ENCODE peak calls at places on chromosomes 2 and 18, in five cellular contexts. O is left lobe of liver, S is cardiac muscle cell, H is T-helper 9 cell, M is NCI-H1436. I is an unnamed sample.
A peak's percentile ranks its signal among the peaks of the same experiment; 100 is the strongest.

GRCh38 chr18:27363918-27364317 is 178.8 kb upstream of the CHST9 start:
- DNase-seq in H (no peak), M (no peak), S (peak; percentile 30), O (no peak), I (no peak)

GRCh38 chr18:78934003-78934402 is 45.6 kb upstream of the SALL3 start:
- DNase-seq in H (no peak), S (no peak), O (peak; percentile 34), M (no peak), I (no peak)

GRCh38 chr18:75065251-75066000 is 143.5 kb downstream of the PTGR3 start:
- DNase-seq in H (no peak), S (no peak), M (no peak), O (no peak), I (no peak)

GRCh38 chr2:41926614-41927580 is 120.9 kb upstream of the PKDCC start:
- DNase-seq in S (no peak), H (no peak), O (no peak), M (no peak), I (no peak)

GRCh38 chr18:79496978-79497637 is 101.4 kb downstream of the NFATC1 start:
- DNase-seq in M (peak; percentile 14), S (no peak), H (no peak), O (no peak), I (peak; percentile 61)

GRCh38 chr18:54257015-54257414 is 12.3 kb upstream of the POLI start:
- DNase-seq in M (no peak), O (no peak), S (no peak), H (no peak), I (no peak)

GRCh38 chr18:23155537-23155936 is 20.3 kb downstream of the CABLES1 start:
- DNase-seq in H (no peak), O (no peak), S (no peak), M (no peak), I (no peak)

GRCh38 chr18:44781890-44782289 is 101.2 kb downstream of the SETBP1 start:
- DNase-seq in H (no peak), M (no peak), S (peak; percentile 41), O (no peak), I (no peak)

GRCh38 chr2:230805353-230806017 is 59.3 kb upstream of the ITM2C start:
- DNase-seq in M (no peak), S (no peak), O (no peak), H (no peak), I (no peak)

GRCh38 chr2:207772081-207772843 is 2.6 kb upstream of the FZD5 start:
- DNase-seq in O (peak; percentile 37), M (no peak), H (no peak), S (no peak), I (no peak)

GRCh38 chr2:17969661-17970060 is 91.2 kb downstream of the KCNS3 start:
- DNase-seq in H (no peak), O (no peak), S (no peak), M (no peak), I (no peak)

GRCh38 chr2:9820020-9820973 is 23.0 kb upstream of the TAF1B start:
- DNase-seq in M (no peak), H (no peak), S (no peak), O (no peak), I (no peak)

GRCh38 chr2:204625135-204625534 is 79.9 kb downstream of the PARD3B start:
- DNase-seq in M (no peak), H (no peak), S (no peak), O (no peak), I (no peak)

GRCh38 chr2:228653884-228654283 is 472.4 kb upstream of the SPHKAP start:
- DNase-seq in M (no peak), S (no peak), H (no peak), O (no peak), I (no peak)

GRCh38 chr2:118675531-118675930 is 171.9 kb downstream of the EN1 start:
- DNase-seq in H (no peak), S (no peak), O (no peak), M (no peak), I (no peak)

GRCh38 chr2:160970052-160970846 is 190.0 kb upstream of the TANK start:
- DNase-seq in O (no peak), M (peak; percentile 29), H (no peak), S (peak; percentile 77), I (peak; percentile 33)

GRCh38 chr2:44131177-44131576 is 37.5 kb upstream of the PPM1B start:
- DNase-seq in O (no peak), M (no peak), S (no peak), H (no peak), I (no peak)

GRCh38 chr2:20507166-20507692 is 60.4 kb downstream of the RHOB start:
- DNase-seq in S (no peak), M (no peak), H (no peak), O (no peak), I (no peak)

GRCh38 chr2:236903978-236904377 is 181.7 kb upstream of the COPS8 start:
- DNase-seq in O (no peak), S (no peak), H (no peak), M (no peak), I (no peak)

GRCh38 chr2:3169106-3169870 is 208.3 kb downstream of the EIPR1 start:
- DNase-seq in H (no peak), S (no peak), O (no peak), M (no peak), I (no peak)

GRCh38 chr2:226117506-226118065 is 682.0 kb downstream of the IRS1 start:
- DNase-seq in H (no peak), O (no peak), M (no peak), S (no peak), I (no peak)

GRCh38 chr2:240215676-240216051 is 75.2 kb upstream of the OTOS start:
- DNase-seq in S (no peak), H (no peak), O (no peak), M (no peak), I (no peak)

GRCh38 chr2:189581354-189582139 is 961 bp upstream of the SLC40A1 start:
- DNase-seq in S (no peak), M (no peak), H (peak; percentile 2), O (peak; percentile 59), I (no peak)

GRCh38 chr18:35278085-35278484 is 11.9 kb downstream of the ZSCAN30 start:
- DNase-seq in O (no peak), M (no peak), H (no peak), S (no peak), I (no peak)

GRCh38 chr2:45276914-45277313 is 267.7 kb upstream of the SIX2 start:
- DNase-seq in M (no peak), S (no peak), O (no peak), H (no peak), I (no peak)